ENCODE peak calls at places on chromosome 9, in nine cellular contexts. One of them, this sample, is unnamed.

GRCh38 chr9:82333671-82334070 is 345.1 kb downstream of the SPATA31D1 start:
- DNase-seq in colonic mucosa: no peak
- DNase-seq in breast epithelium: no peak
- DNase-seq in fibroblast of lung: peak
- DNase-seq in RWPE1: peak
- DNase-seq in hepatocyte: no peak
- DNase-seq in cardiac fibroblast: peak
- DNase-seq in nephron progenitor cell: no peak
- DNase-seq in astrocyte of the spinal cord: no peak
- DNase-seq in this sample: no peak

GRCh38 chr9:87810691-87811178 is 71.9 kb upstream of the SPATA31E1 start:
- DNase-seq in colonic mucosa: no peak
- DNase-seq in breast epithelium: no peak
- DNase-seq in fibroblast of lung: no peak
- DNase-seq in RWPE1: no peak
- DNase-seq in hepatocyte: no peak
- DNase-seq in cardiac fibroblast: no peak
- DNase-seq in nephron progenitor cell: no peak
- DNase-seq in astrocyte of the spinal cord: no peak
- DNase-seq in this sample: peak

GRCh38 chr9:90044263-90044662 is 439.5 kb downstream of the GADD45G start:
- DNase-seq in colonic mucosa: no peak
- DNase-seq in breast epithelium: no peak
- DNase-seq in fibroblast of lung: no peak
- DNase-seq in RWPE1: no peak
- DNase-seq in hepatocyte: no peak
- DNase-seq in cardiac fibroblast: no peak
- DNase-seq in nephron progenitor cell: no peak
- DNase-seq in astrocyte of the spinal cord: peak
- DNase-seq in this sample: no peak

GRCh38 chr9:75372499-75373268 is 284.4 kb downstream of the OSTF1 start:
- DNase-seq in colonic mucosa: no peak
- DNase-seq in breast epithelium: no peak
- DNase-seq in fibroblast of lung: peak
- DNase-seq in RWPE1: no peak
- DNase-seq in hepatocyte: no peak
- DNase-seq in cardiac fibroblast: no peak
- DNase-seq in nephron progenitor cell: no peak
- DNase-seq in astrocyte of the spinal cord: peak
- DNase-seq in this sample: no peak

GRCh38 chr9:125434986-125435775 is 173.6 kb downstream of the GAPVD1 start:
- DNase-seq in colonic mucosa: no peak
- DNase-seq in breast epithelium: no peak
- DNase-seq in fibroblast of lung: no peak
- DNase-seq in RWPE1: no peak
- DNase-seq in hepatocyte: no peak
- DNase-seq in cardiac fibroblast: no peak
- DNase-seq in nephron progenitor cell: no peak
- DNase-seq in astrocyte of the spinal cord: no peak
- DNase-seq in this sample: no peak

GRCh38 chr9:35859310-35859994 is 10.7 kb downstream of the OR13J1 start:
- DNase-seq in colonic mucosa: no peak
- DNase-seq in breast epithelium: no peak
- DNase-seq in fibroblast of lung: peak
- DNase-seq in RWPE1: no peak
- DNase-seq in hepatocyte: no peak
- DNase-seq in cardiac fibroblast: peak
- DNase-seq in nephron progenitor cell: no peak
- DNase-seq in astrocyte of the spinal cord: no peak
- DNase-seq in this sample: peak

GRCh38 chr9:10251490-10251889 is 361.3 kb downstream of the PTPRD start:
- DNase-seq in colonic mucosa: no peak
- DNase-seq in breast epithelium: no peak
- DNase-seq in fibroblast of lung: peak
- DNase-seq in RWPE1: peak
- DNase-seq in hepatocyte: peak
- DNase-seq in cardiac fibroblast: peak
- DNase-seq in nephron progenitor cell: no peak
- DNase-seq in astrocyte of the spinal cord: peak
- DNase-seq in this sample: no peak

GRCh38 chr9:95055851-95056551 is 261.5 kb downstream of the FANCC start:
- DNase-seq in colonic mucosa: no peak
- DNase-seq in breast epithelium: no peak
- DNase-seq in fibroblast of lung: peak
- DNase-seq in RWPE1: no peak
- DNase-seq in hepatocyte: no peak
- DNase-seq in cardiac fibroblast: peak
- DNase-seq in nephron progenitor cell: no peak
- DNase-seq in astrocyte of the spinal cord: peak
- DNase-seq in this sample: peak

GRCh38 chr9:85258823-85259370 is 482.9 kb downstream of the AGTPBP1 start:
- DNase-seq in colonic mucosa: peak
- DNase-seq in breast epithelium: peak
- DNase-seq in fibroblast of lung: peak
- DNase-seq in RWPE1: peak
- DNase-seq in hepatocyte: peak
- DNase-seq in cardiac fibroblast: peak
- DNase-seq in nephron progenitor cell: peak
- DNase-seq in astrocyte of the spinal cord: peak
- DNase-seq in this sample: no peak

GRCh38 chr9:130904070-130905044 is 7.7 kb upstream of the QRFP start:
- DNase-seq in colonic mucosa: no peak
- DNase-seq in breast epithelium: no peak
- DNase-seq in fibroblast of lung: no peak
- DNase-seq in RWPE1: no peak
- DNase-seq in hepatocyte: no peak
- DNase-seq in cardiac fibroblast: no peak
- DNase-seq in nephron progenitor cell: no peak
- DNase-seq in astrocyte of the spinal cord: no peak
- DNase-seq in this sample: no peak

GRCh38 chr9:134011401-134011800 is 13.9 kb upstream of the BRD3OS start:
- DNase-seq in colonic mucosa: no peak
- DNase-seq in breast epithelium: no peak
- DNase-seq in fibroblast of lung: no peak
- DNase-seq in RWPE1: no peak
- DNase-seq in hepatocyte: no peak
- DNase-seq in cardiac fibroblast: no peak
- DNase-seq in nephron progenitor cell: no peak
- DNase-seq in astrocyte of the spinal cord: no peak
- DNase-seq in this sample: no peak

GRCh38 chr9:104386425-104387069 is 117.5 kb upstream of the OR13F1 start:
- DNase-seq in colonic mucosa: no peak
- DNase-seq in breast epithelium: no peak
- DNase-seq in fibroblast of lung: peak
- DNase-seq in RWPE1: peak
- DNase-seq in hepatocyte: peak
- DNase-seq in cardiac fibroblast: peak
- DNase-seq in nephron progenitor cell: no peak
- DNase-seq in astrocyte of the spinal cord: peak
- DNase-seq in this sample: no peak

GRCh38 chr9:137760426-137760825 is 117.2 kb upstream of the CACNA1B start:
- DNase-seq in colonic mucosa: no peak
- DNase-seq in breast epithelium: no peak
- DNase-seq in fibroblast of lung: peak
- DNase-seq in RWPE1: no peak
- DNase-seq in hepatocyte: no peak
- DNase-seq in cardiac fibroblast: peak
- DNase-seq in nephron progenitor cell: no peak
- DNase-seq in astrocyte of the spinal cord: peak
- DNase-seq in this sample: no peak

GRCh38 chr9:81861644-81862043 is 66.6 kb upstream of the SPATA31D4 start:
- DNase-seq in colonic mucosa: no peak
- DNase-seq in breast epithelium: no peak
- DNase-seq in fibroblast of lung: peak
- DNase-seq in RWPE1: peak
- DNase-seq in hepatocyte: no peak
- DNase-seq in cardiac fibroblast: peak
- DNase-seq in nephron progenitor cell: no peak
- DNase-seq in astrocyte of the spinal cord: peak
- DNase-seq in this sample: no peak

GRCh38 chr9:137445930-137446431 is 4.8 kb upstream of the ENTPD8 start:
- DNase-seq in colonic mucosa: no peak
- DNase-seq in breast epithelium: no peak
- DNase-seq in fibroblast of lung: no peak
- DNase-seq in RWPE1: no peak
- DNase-seq in hepatocyte: no peak
- DNase-seq in cardiac fibroblast: no peak
- DNase-seq in nephron progenitor cell: no peak
- DNase-seq in astrocyte of the spinal cord: no peak
- DNase-seq in this sample: no peak

GRCh38 chr9:115694014-115694413 is 459.6 kb upstream of the PAPPA start:
- DNase-seq in colonic mucosa: no peak
- DNase-seq in breast epithelium: no peak
- DNase-seq in fibroblast of lung: peak
- DNase-seq in RWPE1: no peak
- DNase-seq in hepatocyte: peak
- DNase-seq in cardiac fibroblast: peak
- DNase-seq in nephron progenitor cell: peak
- DNase-seq in astrocyte of the spinal cord: peak
- DNase-seq in this sample: no peak
- TF ChIP-seq CTCF in colonic mucosa: no peak
- TF ChIP-seq CTCF in breast epithelium: peak
- TF ChIP-seq CTCF in fibroblast of lung: peak
- TF ChIP-seq CTCF in RWPE1: no peak
- TF ChIP-seq CTCF in hepatocyte: peak
- TF ChIP-seq CTCF in cardiac fibroblast: peak
- TF ChIP-seq CTCF in nephron progenitor cell: peak
- TF ChIP-seq CTCF in astrocyte of the spinal cord: peak
- TF ChIP-seq CTCF in this sample: peak

DNA sequence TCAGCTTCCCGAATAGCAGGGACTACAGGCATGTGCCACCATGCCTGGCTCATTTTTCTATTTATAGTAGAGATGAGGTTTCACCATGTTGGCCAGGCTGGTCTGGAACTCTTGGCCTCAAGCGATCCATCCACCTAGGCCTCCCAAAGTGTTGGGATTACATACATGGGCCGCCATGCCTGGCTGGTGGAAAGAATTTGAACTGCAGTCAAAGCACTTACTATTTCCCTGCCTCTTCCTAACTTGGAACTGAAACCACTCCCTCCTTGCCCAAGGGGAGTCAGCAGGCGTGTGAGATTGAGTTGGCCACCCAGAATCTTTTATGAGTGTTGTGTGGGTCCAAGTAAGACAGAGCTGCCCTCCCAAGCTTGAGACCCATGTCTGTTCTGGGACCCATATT is 86.1 kb upstream of the PTPN3 start:
- DNase-seq in colonic mucosa: no peak
- DNase-seq in breast epithelium: no peak
- DNase-seq in fibroblast of lung: no peak
- DNase-seq in RWPE1: no peak
- DNase-seq in hepatocyte: no peak
- DNase-seq in cardiac fibroblast: no peak
- DNase-seq in nephron progenitor cell: no peak
- DNase-seq in astrocyte of the spinal cord: no peak
- DNase-seq in this sample: no peak
- TF ChIP-seq CTCF in colonic mucosa: no peak
- TF ChIP-seq CTCF in breast epithelium: no peak
- TF ChIP-seq CTCF in fibroblast of lung: peak
- TF ChIP-seq CTCF in RWPE1: no peak
- TF ChIP-seq CTCF in hepatocyte: no peak
- TF ChIP-seq CTCF in cardiac fibroblast: no peak
- TF ChIP-seq CTCF in nephron progenitor cell: no peak
- TF ChIP-seq CTCF in astrocyte of the spinal cord: no peak
- TF ChIP-seq CTCF in this sample: no peak

DNA sequence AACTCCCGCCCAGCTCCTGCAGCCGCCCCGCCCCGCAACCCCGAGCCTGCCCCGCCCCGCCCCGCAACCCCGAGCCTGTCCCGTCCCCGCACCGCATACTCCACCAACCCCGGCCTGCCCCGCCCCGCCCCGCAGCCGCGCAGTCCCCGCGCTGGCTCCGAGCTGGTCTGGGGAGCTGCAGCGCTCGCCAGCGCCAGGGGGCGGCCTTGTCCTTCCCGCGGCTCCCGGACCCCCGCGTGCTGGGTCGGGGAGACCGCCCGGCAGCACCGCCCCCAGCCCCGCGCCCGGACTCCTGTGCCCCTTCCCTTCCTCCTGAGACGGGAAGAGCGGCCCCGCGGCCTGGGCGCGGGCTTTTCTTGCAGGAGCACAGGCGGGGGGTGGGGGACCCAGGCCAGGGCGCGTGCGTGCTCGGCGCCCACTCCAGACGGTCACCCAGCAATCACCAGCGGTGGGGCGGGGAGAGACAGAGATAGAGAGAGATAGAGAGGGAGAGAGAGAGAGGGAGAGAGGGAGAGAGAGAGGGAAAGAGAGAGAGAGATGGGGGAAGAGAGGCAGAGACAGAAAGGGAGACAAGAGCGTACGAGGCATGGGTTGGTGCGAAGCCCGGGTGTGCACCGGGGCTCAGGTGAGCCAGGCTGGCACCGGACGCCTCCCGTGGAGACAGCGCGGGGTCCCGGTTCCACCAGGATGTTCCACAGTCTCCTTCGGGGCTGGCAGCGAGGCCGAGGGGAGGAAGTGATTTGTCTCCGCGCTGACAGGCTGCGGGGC is 14.7 kb upstream of the TMEM250 start:
- DNase-seq in colonic mucosa: no peak
- DNase-seq in breast epithelium: no peak
- DNase-seq in fibroblast of lung: peak
- DNase-seq in RWPE1: no peak
- DNase-seq in hepatocyte: peak
- DNase-seq in cardiac fibroblast: no peak
- DNase-seq in nephron progenitor cell: peak
- DNase-seq in astrocyte of the spinal cord: no peak
- DNase-seq in this sample: no peak
- TF ChIP-seq CTCF in colonic mucosa: no peak
- TF ChIP-seq CTCF in breast epithelium: no peak
- TF ChIP-seq CTCF in fibroblast of lung: peak
- TF ChIP-seq CTCF in RWPE1: peak
- TF ChIP-seq CTCF in hepatocyte: peak
- TF ChIP-seq CTCF in cardiac fibroblast: peak
- TF ChIP-seq CTCF in nephron progenitor cell: peak
- TF ChIP-seq CTCF in astrocyte of the spinal cord: peak
- TF ChIP-seq CTCF in this sample: peak

GRCh38 chr9:132536124-132536523 is 46.3 kb upstream of the BARHL1 start:
- DNase-seq in colonic mucosa: no peak
- DNase-seq in breast epithelium: no peak
- DNase-seq in fibroblast of lung: no peak
- DNase-seq in RWPE1: no peak
- DNase-seq in hepatocyte: no peak
- DNase-seq in cardiac fibroblast: no peak
- DNase-seq in nephron progenitor cell: no peak
- DNase-seq in astrocyte of the spinal cord: no peak
- DNase-seq in this sample: no peak
- TF ChIP-seq CTCF in colonic mucosa: no peak
- TF ChIP-seq CTCF in breast epithelium: no peak
- TF ChIP-seq CTCF in fibroblast of lung: no peak
- TF ChIP-seq CTCF in RWPE1: no peak
- TF ChIP-seq CTCF in hepatocyte: no peak
- TF ChIP-seq CTCF in cardiac fibroblast: no peak
- TF ChIP-seq CTCF in nephron progenitor cell: no peak
- TF ChIP-seq CTCF in astrocyte of the spinal cord: no peak
- TF ChIP-seq CTCF in this sample: no peak